ENCODE peak calls at places on chromosomes 16 and 17, in four cellular contexts. F is heart left ventricle; K is cardiac muscle cell; X is CD8-positive, alpha-beta T cell. P is an unnamed sample.

GRCh38 chr17:14918540-14918939 is 346.6 kb downstream of the PMP22 start:
- DNase-seq in F (no peak), K (peak; percentile 39), X (no peak), P (no peak)

GRCh38 chr16:23504453-23505179 is 5.7 kb downstream of the GGA2 start:
- DNase-seq in F (peak; percentile 68), K (peak; percentile 88), X (peak; percentile 52), P (no peak)

GRCh38 chr17:63991611-63992010 is 6.5 kb upstream of the PRR29 start:
- DNase-seq in F (no peak), K (no peak), X (no peak), P (no peak)

GRCh38 chr17:77420476-77420803 is 279.7 kb downstream of the SEC14L1 start:
- DNase-seq in F (no peak), K (no peak), X (no peak), P (no peak)

GRCh38 chr17:34235389-34236028 is 19.6 kb upstream of the CCL2 start:
- DNase-seq in F (peak; percentile 85), K (peak; percentile 67), X (no peak), P (no peak)

GRCh38 chr17:63222655-63223054 is 223.5 kb downstream of the CYB561 start:
- DNase-seq in F (no peak), K (peak; percentile 6), X (no peak), P (no peak)

GRCh38 chr17:16255481-16255901 is 38.5 kb downstream of the PIGL start:
- DNase-seq in F (peak; percentile 68), K (peak; percentile 84), X (no peak), P (no peak)

GRCh38 chr16:28087675-28088285 is 24.3 kb upstream of the GSG1L start:
- DNase-seq in F (no peak), K (no peak), X (no peak), P (no peak)

GRCh38 chr17:1078062-1078711 is 81.3 kb downstream of the TIMM22 start:
- DNase-seq in F (no peak), K (no peak), X (no peak), P (no peak)

GRCh38 chr17:65785109-65785508 is 223.7 kb upstream of the AXIN2 start:
- DNase-seq in F (no peak), K (peak; percentile 95), X (no peak), P (no peak)

GRCh38 chr17:50188521-50189395 is 12.7 kb downstream of the COL1A1 start:
- DNase-seq in F (no peak), K (peak; percentile 56), X (no peak), P (no peak)

GRCh38 chr17:47066095-47066494 is 87.0 kb upstream of the RPRML start:
- DNase-seq in F (no peak), K (peak; percentile 6), X (no peak), P (no peak)

GRCh38 chr16:29182501-29182900 is 197.6 kb downstream of the LAT start:
- DNase-seq in F (peak; percentile 90), K (no peak), X (no peak), P (no peak)

GRCh38 chr16:29729116-29729521 is 16.7 kb downstream of the C16orf54 start:
- DNase-seq in F (no peak), K (peak; percentile 68), X (no peak), P (no peak)

GRCh38 chr16:48963306-48963705 is 318.3 kb downstream of the CBLN1 start:
- DNase-seq in F (peak; percentile 28), K (no peak), X (no peak), P (no peak)

GRCh38 chr17:77842148-77842905 is 116.2 kb upstream of the TNRC6C start:
- DNase-seq in F (peak; percentile 19), K (no peak), X (no peak), P (no peak)

GRCh38 chr17:17361543-17362511 is 58.7 kb downstream of the NT5M start:
- DNase-seq in F (peak; percentile 61), K (peak; percentile 37), X (no peak), P (no peak)

GRCh38 chr17:70767102-70767701 is 597.9 kb downstream of the KCNJ2 start:
- DNase-seq in F (no peak), K (peak; percentile 72), X (no peak), P (no peak)

GRCh38 chr17:57915980-57916757 is 39.0 kb downstream of the CUEDC1 start:
- DNase-seq in F (no peak), K (no peak), X (no peak), P (no peak)

GRCh38 chr16:5328546-5328945 is 231.0 kb upstream of the EEF2KMT start:
- DNase-seq in F (no peak), K (no peak), X (no peak), P (no peak)

GRCh38 chr17:73705594-73705993 is 61.3 kb upstream of the SDK2 start:
- DNase-seq in F (no peak), K (peak; percentile 43), X (no peak), P (no peak)

GRCh38 chr17:63675607-63676539 is 24.1 kb downstream of the LIMD2 start:
- DNase-seq in F (peak; percentile 86), K (peak; percentile 95), X (no peak), P (no peak)

GRCh38 chr17:7356779-7357178 is 1.8 kb downstream of the TMEM95 start:
- DNase-seq in F (no peak), K (no peak), X (no peak), P (no peak)

GRCh38 chr17:15348030-15348429 is 6.6 kb upstream of the TEKT3 start:
- DNase-seq in F (no peak), K (no peak), X (no peak), P (no peak)

GRCh38 chr17:77320046-77320445 is 179.3 kb downstream of the SEC14L1 start:
- DNase-seq in F (no peak), K (peak; percentile 89), X (no peak), P (no peak)

GRCh38 chr17:83081561-83082201 is 2.3 kb downstream of the METRNL start:
- DNase-seq in F (no peak), K (no peak), X (peak; percentile 25), P (no peak)

GRCh38 chr17:16258916-16259315 is 41.9 kb downstream of the PIGL start:
- DNase-seq in F (no peak), K (peak; percentile 58), X (no peak), P (no peak)

GRCh38 chr17:66988069-66988798 is 23.7 kb downstream of the CACNG4 start:
- DNase-seq in F (no peak), K (no peak), X (no peak), P (no peak)

GRCh38 chr17:66986659-66987058 is 22.2 kb downstream of the CACNG4 start:
- DNase-seq in F (no peak), K (no peak), X (no peak), P (no peak)

GRCh38 chr17:66985338-66985737 is 20.8 kb downstream of the CACNG4 start:
- DNase-seq in F (no peak), K (no peak), X (no peak), P (no peak)

GRCh38 chr17:66985838-66986237 is 21.3 kb downstream of the CACNG4 start:
- DNase-seq in F (no peak), K (no peak), X (no peak), P (no peak)

DNA sequence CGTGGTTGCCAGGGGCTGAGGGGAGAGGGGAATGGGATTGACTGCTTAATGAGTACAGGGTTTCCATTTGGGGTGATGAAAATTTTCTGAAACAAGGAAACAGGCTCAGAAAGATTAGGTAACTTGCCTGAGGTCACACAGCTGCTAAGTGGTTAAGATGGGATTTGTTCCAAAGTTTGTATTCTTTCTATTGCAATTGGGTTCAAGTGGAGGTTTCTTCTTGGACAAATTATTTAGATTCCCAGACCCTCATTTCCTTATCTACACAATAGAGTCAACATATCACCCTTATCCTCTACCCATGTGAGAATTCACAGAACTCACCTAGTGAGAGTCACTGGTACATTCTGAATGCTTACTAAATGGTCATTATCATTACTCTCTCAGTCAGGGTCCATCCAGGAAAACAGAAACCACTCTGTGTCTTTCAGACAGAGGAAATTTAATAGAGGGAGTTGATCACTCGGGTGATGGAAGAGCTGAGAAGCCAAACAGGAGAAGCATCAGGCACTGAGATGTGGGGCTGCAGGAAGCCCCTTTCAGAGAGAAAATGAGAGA is 22.6 kb downstream of the CACNG4 start:
- DNase-seq in F (no peak), K (peak; percentile 18), X (no peak), P (no peak)
- H3K27me3 ChIP-seq in F (no peaks in the 10 kb centered on the region), K (no peaks in the 10 kb centered on the region), X (no peaks in the 10 kb centered on the region), P (no peaks in the 10 kb centered on the region)

GRCh38 chr17:4101799-4102405 is 40.9 kb downstream of the ZZEF1 start:
- DNase-seq in F (no peak), K (no peak), X (no peak), P (no peak)
- H3K4me1 ChIP-seq in F (peaks cover 19% of the 10 kb centered on the region), K (no peaks in the 10 kb centered on the region), X (no peaks in the 10 kb centered on the region), P (peaks cover 8% of the 10 kb centered on the region)

GRCh38 chr16:56241596-56241995 is 50.3 kb downstream of the GNAO1 start:
- DNase-seq in F (no peak), K (no peak), X (no peak), P (no peak)
- H3K27ac ChIP-seq in F (no peak overlapping the region), K (no peak overlapping the region), X (no peak overlapping the region), P (no peak overlapping the region)

GRCh38 chr17:11302395-11302932 is 61.5 kb downstream of the SHISA6 start:
- DNase-seq in F (no peak), K (no peak), X (no peak), P (no peak)
- H3K27me3 ChIP-seq in F (no peaks in the 10 kb centered on the region), K (no peaks in the 10 kb centered on the region), X (no peaks in the 10 kb centered on the region), P (no peaks in the 10 kb centered on the region)

DNA sequence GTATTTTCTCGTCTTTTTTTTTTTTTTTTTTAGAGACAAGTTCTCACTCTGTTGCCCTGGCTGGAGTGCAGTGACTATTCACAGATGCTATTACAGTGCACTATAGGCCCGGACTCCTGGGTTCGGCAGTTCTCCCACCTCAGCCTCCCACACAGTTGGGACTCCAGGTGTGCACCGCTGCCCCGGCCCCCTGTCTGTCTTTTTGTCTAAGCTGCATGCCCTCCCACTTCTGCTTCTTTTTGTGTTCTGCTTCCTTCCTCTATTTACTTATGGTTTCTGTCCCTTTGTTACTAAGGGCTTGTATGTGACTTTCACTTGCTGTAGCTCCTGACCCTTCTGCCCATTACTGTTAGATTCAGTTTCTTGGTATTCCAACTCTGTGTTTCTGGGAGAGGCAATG is 20.5 kb downstream of the SLC7A6 start:
- DNase-seq in F (no peak), K (no peak), X (no peak), P (no peak)
- H3K4me1 ChIP-seq in F (peaks cover 81% of the 10 kb centered on the region), K (peaks cover 14% of the 10 kb centered on the region), X (peaks cover 100% of the 10 kb centered on the region), P (peaks cover 73% of the 10 kb centered on the region)

DNA sequence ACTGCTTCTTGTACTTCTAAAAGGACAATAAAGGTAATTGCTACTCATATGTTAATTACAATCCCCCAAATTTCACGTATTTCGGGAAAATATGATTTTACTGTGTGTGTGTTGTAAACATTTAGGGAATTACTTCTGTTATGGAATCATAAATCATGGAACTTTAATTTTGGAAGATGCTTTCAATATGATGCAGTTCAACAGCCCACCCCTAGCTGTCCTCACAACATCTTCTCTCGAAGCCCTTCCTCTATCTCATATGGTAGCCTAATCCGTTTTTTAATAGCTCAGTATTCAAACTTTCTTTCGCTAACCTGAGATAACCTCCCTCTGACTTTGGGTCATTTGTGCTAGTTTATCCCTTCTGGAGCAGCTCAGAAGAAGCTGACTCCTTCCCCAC is 78.4 kb downstream of the ANKFN1 start:
- DNase-seq in F (no peak), K (no peak), X (no peak), P (no peak)
- H3K27ac ChIP-seq in F (no peak overlapping the region), K (no peak overlapping the region), X (no peak overlapping the region), P (peak overlapping the region; percentile 67)

DNA sequence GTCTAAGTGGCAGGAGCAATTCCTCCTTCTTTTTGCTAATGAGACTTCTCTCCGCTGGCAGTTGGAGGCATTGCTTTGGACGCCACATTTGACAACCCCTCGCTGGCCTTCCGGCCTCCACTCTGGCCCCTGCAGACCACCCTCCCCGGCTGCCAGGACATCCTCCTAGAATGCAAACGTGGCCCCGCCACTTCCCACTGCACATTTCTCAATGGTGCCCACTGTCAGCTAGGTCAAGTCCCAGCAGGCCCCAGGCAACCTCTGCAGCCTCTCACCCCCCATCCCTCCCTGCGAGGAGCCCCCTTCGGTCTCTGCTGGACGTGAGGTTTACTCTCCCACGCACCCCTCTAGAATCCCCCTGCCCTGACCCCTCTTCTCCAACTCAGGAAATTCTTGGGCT is 250.3 kb downstream of the FOXL1 start:
- DNase-seq in F (no peak), K (no peak), X (no peak), P (no peak)
- H3K27me3 ChIP-seq in F (no peaks in the 10 kb centered on the region), K (peaks cover 5% of the 10 kb centered on the region), X (peaks cover 6% of the 10 kb centered on the region), P (no peaks in the 10 kb centered on the region)

GRCh38 chr16:17365591-17366298 is 105.0 kb downstream of the XYLT1 start:
- DNase-seq in F (no peak), K (peak; percentile 60), X (no peak), P (no peak)
- H3K4me1 ChIP-seq in F (peaks cover 17% of the 10 kb centered on the region), K (peaks cover 8% of the 10 kb centered on the region), X (peaks cover 90% of the 10 kb centered on the region), P (peaks cover 82% of the 10 kb centered on the region)